ENCODE peak calls at places on chromosomes 6 and 20, in seven cellular contexts. A, C, L, X, N, Y and I are unnamed samples. For H3K4me1, the result is how much of the 10 kb centered on the place peaks cover.

GRCh38 chr6:1834641-1835516 is 225.2 kb downstream of the FOXC1 start:
- ATAC-seq in A (no peak), C (no peak), L (no peak), X (no peak), N (no peak), Y (no peak), I (no peak)

GRCh38 chr20:35884541-35884865 is 69.8 kb downstream of the SCAND1 start:
- ATAC-seq in A (no peak), C (no peak), L (no peak), X (no peak), N (no peak), Y (no peak), I (no peak)

GRCh38 chr6:10422282-10423034 is 7.6 kb upstream of the TFAP2A start:
- ATAC-seq in A (no peak), C (no peak), L (no peak), X (no peak), N (no peak), Y (no peak), I (no peak)

GRCh38 chr6:34618430-34619182 is 62.5 kb upstream of the SPDEF start:
- ATAC-seq in A (no peak), C (no peak), L (no peak), X (no peak), N (no peak), Y (no peak), I (no peak)

GRCh38 chr20:44004306-44004915 is 89.8 kb downstream of the TOX2 start:
- ATAC-seq in A (no peak), C (peak), L (no peak), X (no peak), N (no peak), Y (no peak), I (no peak)

GRCh38 chr6:161274488-161274858 is 612 bp upstream of the AGPAT4 start:
- ATAC-seq in A (no peak), C (no peak), L (no peak), X (peak), N (no peak), Y (peak), I (peak)

GRCh38 chr6:111445786-111446395 is 37.1 kb downstream of the REV3L start:
- ATAC-seq in A (no peak), C (no peak), L (no peak), X (peak), N (peak), Y (no peak), I (no peak)

GRCh38 chr6:159969921-159970320 is 1.0 kb downstream of the IGF2R start:
- ATAC-seq in A (peak), C (peak), L (peak), X (peak), N (peak), Y (peak), I (peak)

GRCh38 chr6:63644668-63645326 is 9.2 kb downstream of the PHF3 start:
- ATAC-seq in A (peak), C (no peak), L (no peak), X (peak), N (no peak), Y (peak), I (no peak)

GRCh38 chr6:100088009-100088408 is 94.0 kb upstream of the MCHR2 start:
- ATAC-seq in A (no peak), C (no peak), L (no peak), X (peak), N (peak), Y (no peak), I (peak)

GRCh38 chr6:35064508-35065440 is 76.4 kb downstream of the TCP11 start:
- ATAC-seq in A (no peak), C (peak), L (no peak), X (peak), N (no peak), Y (no peak), I (peak)

GRCh38 chr20:64044484-64045247 is 4.8 kb downstream of the SOX18 start:
- ATAC-seq in A (no peak), C (no peak), L (peak), X (peak), N (peak), Y (peak), I (peak)

GRCh38 chr20:1926237-1926636 is 31.0 kb downstream of the SIRPA start:
- ATAC-seq in A (no peak), C (no peak), L (peak), X (no peak), N (no peak), Y (no peak), I (no peak)

GRCh38 chr6:125834347-125834746 is 43.6 kb downstream of the NCOA7 start:
- ATAC-seq in A (no peak), C (no peak), L (no peak), X (no peak), N (no peak), Y (no peak), I (no peak)

GRCh38 chr6:33725891-33726673 is 14.6 kb upstream of the UQCC2 start:
- ATAC-seq in A (no peak), C (no peak), L (no peak), X (no peak), N (no peak), Y (no peak), I (no peak)

GRCh38 chr20:16098890-16099639 is 474.2 kb downstream of the KIF16B start:
- ATAC-seq in A (no peak), C (no peak), L (no peak), X (peak), N (no peak), Y (no peak), I (no peak)

GRCh38 chr6:31228484-31228883 is 43.4 kb downstream of the HLA-C start:
- ATAC-seq in A (no peak), C (no peak), L (no peak), X (no peak), N (no peak), Y (no peak), I (no peak)

GRCh38 chr6:146931214-146931613 is 273.0 kb upstream of the STXBP5 start:
- ATAC-seq in A (no peak), C (no peak), L (no peak), X (no peak), N (no peak), Y (no peak), I (no peak)

GRCh38 chr20:16821211-16822089 is 73.3 kb downstream of the OTOR start:
- ATAC-seq in A (peak), C (no peak), L (no peak), X (peak), N (peak), Y (peak), I (no peak)

GRCh38 chr6:121110733-121111132 is 223.5 kb downstream of the TBC1D32 start:
- ATAC-seq in A (no peak), C (no peak), L (no peak), X (no peak), N (no peak), Y (no peak), I (no peak)

GRCh38 chr6:38702471-38703397 is at the start of gene GLO1:
- ATAC-seq in A (peak), C (peak), L (peak), X (peak), N (peak), Y (peak), I (peak)

GRCh38 chr20:1389703-1390385 is 3.0 kb downstream of the FKBP1A start:
- ATAC-seq in A (no peak), C (no peak), L (no peak), X (no peak), N (no peak), Y (no peak), I (no peak)

GRCh38 chr6:161635975-161636374 is 362.1 kb upstream of the AGPAT4 start:
- ATAC-seq in A (peak), C (no peak), L (no peak), X (no peak), N (no peak), Y (no peak), I (peak)

GRCh38 chr6:134512946-134513345 is 195.0 kb upstream of the SGK1 start:
- ATAC-seq in A (peak), C (peak), L (no peak), X (no peak), N (peak), Y (no peak), I (peak)

GRCh38 chr6:35148167-35148741 is 7.1 kb upstream of the TCP11 start:
- ATAC-seq in A (no peak), C (no peak), L (no peak), X (no peak), N (peak), Y (no peak), I (no peak)

GRCh38 chr6:135087403-135087802 is 32.8 kb upstream of the HBS1L start:
- ATAC-seq in A (no peak), C (no peak), L (no peak), X (no peak), N (no peak), Y (no peak), I (no peak)

GRCh38 chr6:137894779-137895385 is 27.8 kb downstream of the TNFAIP3 start:
- ATAC-seq in A (no peak), C (no peak), L (no peak), X (peak), N (peak), Y (no peak), I (no peak)
- H3K27ac ChIP-seq in A (no peak), C (no peak), L (no peak), X (peak), N (no peak), Y (no peak), I (no peak)

GRCh38 chr6:53830356-53830755 is 35.6 kb downstream of the LRRC1 start:
- ATAC-seq in A (no peak), C (no peak), L (no peak), X (no peak), N (no peak), Y (no peak), I (no peak)

GRCh38 chr6:53828215-53828614 is 33.4 kb downstream of the LRRC1 start:
- ATAC-seq in A (no peak), C (no peak), L (no peak), X (peak), N (no peak), Y (peak), I (no peak)

GRCh38 chr6:53828971-53829697 is 34.3 kb downstream of the LRRC1 start:
- ATAC-seq in A (no peak), C (no peak), L (no peak), X (no peak), N (no peak), Y (no peak), I (no peak)

GRCh38 chr6:53831081-53831839 is 36.5 kb downstream of the LRRC1 start:
- ATAC-seq in A (no peak), C (no peak), L (no peak), X (no peak), N (no peak), Y (no peak), I (no peak)

DNA sequence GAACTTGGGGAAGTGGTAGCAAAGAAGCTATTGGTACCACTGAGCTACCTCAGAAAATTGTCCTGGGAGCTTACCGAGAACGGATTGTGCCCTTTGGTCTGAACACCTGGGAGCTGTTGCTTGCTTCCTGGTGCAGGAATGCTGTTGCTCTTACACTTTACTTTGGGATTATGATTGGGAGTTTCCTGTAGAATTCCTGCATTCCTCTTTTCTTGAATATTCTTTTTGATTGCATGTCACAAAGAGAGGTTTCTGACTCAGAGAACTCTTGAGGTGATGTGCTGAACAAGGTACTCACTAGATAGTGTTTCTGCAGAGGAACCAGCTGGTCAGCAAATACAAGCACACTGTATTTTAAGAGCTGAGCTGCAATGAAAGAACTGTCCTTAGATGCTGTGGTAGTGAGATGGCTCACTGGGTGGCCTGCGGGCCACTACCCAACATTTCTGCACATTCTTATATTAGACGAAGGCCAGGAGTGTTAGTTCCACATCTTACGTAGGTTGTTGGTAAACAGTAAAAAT is 35.0 kb downstream of the LRRC1 start:
- ATAC-seq in A (no peak), C (no peak), L (no peak), X (peak), N (no peak), Y (peak), I (no peak)
- H3K4me1 ChIP-seq in A (under half), C (under half), L (under half), X (under half), N (under half), Y (under half), I (half or more)

GRCh38 chr6:104527761-104528415 is 331.8 kb downstream of the HACE1 start:
- ATAC-seq in A (no peak), C (no peak), L (no peak), X (peak), N (peak), Y (peak), I (peak)
- TF ChIP-seq CTCF in A (no peak), C (no peak), L (peak), X (peak), N (peak), Y (no peak), I (no peak)

DNA sequence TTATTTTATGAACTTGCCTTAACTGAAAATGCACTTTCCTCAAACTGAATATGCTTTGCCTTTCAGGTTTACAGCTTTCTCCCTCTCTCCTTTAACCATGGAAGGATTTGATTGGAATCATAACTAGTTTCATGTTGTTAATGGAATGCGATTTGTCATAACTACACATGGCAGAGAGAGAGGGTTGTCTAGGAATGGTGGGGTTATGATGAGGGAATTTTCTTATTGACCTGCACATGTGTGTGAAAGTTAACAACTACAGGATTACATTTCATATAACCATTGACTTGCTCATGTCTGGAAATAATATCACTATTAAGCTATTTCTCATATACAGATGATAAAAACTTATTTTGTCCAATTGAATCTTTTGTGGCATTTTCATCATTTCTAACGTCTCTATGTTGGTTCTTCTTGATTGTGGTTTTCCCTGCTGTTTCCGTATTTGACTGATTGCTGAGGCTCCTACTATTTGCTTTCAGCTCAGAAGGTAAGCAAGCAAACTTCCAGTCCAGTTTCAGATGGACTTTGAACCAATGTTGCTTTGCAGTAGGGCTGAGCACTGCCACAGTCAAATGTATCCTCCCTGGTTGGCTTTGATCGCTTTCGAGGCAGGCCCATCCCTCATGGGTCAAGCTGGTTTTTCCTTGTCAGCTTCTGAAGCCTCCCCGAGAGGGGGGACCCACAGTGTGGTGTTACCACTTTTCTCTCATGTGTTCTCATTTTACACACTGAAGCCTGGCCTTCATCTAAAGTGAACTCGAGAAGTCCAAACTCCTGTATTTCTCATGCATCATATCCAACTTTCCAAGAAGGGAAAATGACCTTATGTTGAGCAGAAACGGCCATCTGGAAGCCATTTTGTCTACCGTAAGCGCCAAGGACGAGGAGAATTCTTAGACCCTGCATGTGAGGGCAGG is 7.6 kb upstream of the CCN2 start:
- ATAC-seq in A (no peak), C (no peak), L (peak), X (no peak), N (no peak), Y (peak), I (no peak)
- H3K27ac ChIP-seq in A (no peak), C (no peak), L (no peak), X (no peak), N (no peak), Y (no peak), I (no peak)